ENCODE peak calls at places on chromosomes 13 and 19, in four cellular contexts. B is osteoblast, U is ascending aorta, R is right lobe of liver. E is an unnamed sample. For H3K4me1 and H3K27me3, the result is how much of the 10 kb centered on the place peaks cover.

GRCh38 chr13:97141564-97142005 is 80.5 kb upstream of the MBNL2 start:
- DNase-seq in R (no peak), B (no peak), U (no peak), E (no peak)

GRCh38 chr13:59299584-59299983 is 864.1 kb downstream of the DIAPH3 start:
- DNase-seq in B (no peak), U (no peak), R (no peak), E (no peak)

GRCh38 chr13:49287995-49288394 is 40.3 kb downstream of the CDADC1 start:
- DNase-seq in B (no peak), U (no peak), R (no peak), E (no peak)

GRCh38 chr13:66219493-66219892 is 1010.6 kb downstream of the PCDH9 start:
- DNase-seq in B (no peak), R (no peak), U (no peak), E (no peak)

GRCh38 chr19:51761696-51762095 is 716 bp downstream of the FPR2 start:
- DNase-seq in R (peak), B (no peak), U (no peak), E (no peak)

GRCh38 chr13:34469212-34469983 is 472.7 kb upstream of the NBEA start:
- DNase-seq in R (no peak), B (no peak), U (no peak), E (no peak)

GRCh38 chr13:94256671-94257070 is 222.8 kb downstream of the DCT start:
- DNase-seq in U (no peak), B (no peak), R (no peak), E (no peak)

GRCh38 chr19:44648536-44649370 is 5.0 kb downstream of the PVR start:
- DNase-seq in R (peak), U (no peak), B (peak), E (no peak)

GRCh38 chr19:30227661-30228112 is 144.5 kb upstream of the ZNF536 start:
- DNase-seq in U (no peak), R (peak), B (peak), E (no peak)

GRCh38 chr19:8391274-8392016 is 1.3 kb downstream of the RAB11B start:
- DNase-seq in B (peak), R (no peak), U (no peak), E (no peak)

GRCh38 chr19:12720851-12721655 is 2.7 kb downstream of the TNPO2 start:
- DNase-seq in U (no peak), R (no peak), B (peak), E (no peak)

GRCh38 chr13:59363950-59364349 is 799.8 kb downstream of the DIAPH3 start:
- DNase-seq in B (peak), U (no peak), R (no peak), E (no peak)

GRCh38 chr19:12656899-12657571 is 9.5 kb downstream of the MAN2B1 start:
- DNase-seq in U (no peak), B (peak), R (no peak), E (no peak)

GRCh38 chr13:33213797-33214196 is 71.8 kb downstream of the STARD13 start:
- DNase-seq in U (no peak), B (no peak), R (no peak), E (no peak)

GRCh38 chr13:98173431-98173921 is 3.6 kb downstream of the RNF113B start:
- DNase-seq in U (no peak), B (peak), R (peak), E (peak)

GRCh38 chr19:39212377-39212742 is 8.3 kb upstream of the SYCN start:
- DNase-seq in B (peak), U (no peak), R (peak), E (no peak)

GRCh38 chr13:28027607-28028364 is 39.3 kb upstream of the URAD start:
- DNase-seq in U (no peak), B (no peak), R (no peak), E (no peak)

GRCh38 chr13:81686877-81687276 is 1346.0 kb upstream of the SPRY2 start:
- DNase-seq in R (no peak), U (no peak), B (no peak), E (no peak)

GRCh38 chr13:19888799-19889198 is 25.4 kb upstream of the ZMYM5 start:
- DNase-seq in R (no peak), B (peak), U (no peak), E (no peak)

GRCh38 chr13:73778242-73778864 is 355.9 kb downstream of the KLF12 start:
- DNase-seq in B (no peak), R (no peak), U (no peak), E (no peak)

GRCh38 chr13:31908696-31909386 is 122.7 kb upstream of the FRY start:
- DNase-seq in U (no peak), B (no peak), R (no peak), E (no peak)

GRCh38 chr19:45234089-45234869 is 10.9 kb downstream of the EXOC3L2 start:
- DNase-seq in R (no peak), U (no peak), B (peak), E (no peak)

GRCh38 chr13:99342723-99343315 is 35.6 kb upstream of the GPR183 start:
- DNase-seq in R (no peak), U (no peak), B (no peak), E (no peak)

GRCh38 chr19:42197375-42197817 is 20.1 kb downstream of the DEDD2 start:
- DNase-seq in B (peak), R (no peak), U (no peak), E (no peak)
- H3K4me1 ChIP-seq in B (under half), R (under half), U (under half), E (under half)

DNA sequence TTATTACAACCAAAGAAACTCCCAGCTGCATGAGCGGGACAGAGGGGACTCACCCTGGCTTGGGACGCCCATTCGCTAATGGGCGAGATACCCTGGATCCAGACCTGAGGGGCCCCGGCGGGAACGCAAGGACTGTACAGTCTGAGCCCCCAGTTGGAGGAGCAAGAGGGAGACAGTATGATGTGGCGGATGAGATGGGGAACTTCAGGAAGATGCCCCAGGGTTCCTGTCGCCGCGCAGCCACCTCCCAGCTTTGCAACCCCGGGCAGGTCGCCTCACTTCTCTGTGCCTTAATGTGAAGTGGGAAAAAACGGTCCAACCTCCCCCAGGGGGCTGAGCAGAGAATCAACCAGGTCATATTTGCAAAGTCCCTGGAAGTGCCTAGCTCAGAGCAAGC is 2.5 kb downstream of the NPAS1 start:
- DNase-seq in R (no peak), U (no peak), B (peak), E (no peak)
- H3K27me3 ChIP-seq in R (under half), U (under half), B (under half), E (under half)

DNA sequence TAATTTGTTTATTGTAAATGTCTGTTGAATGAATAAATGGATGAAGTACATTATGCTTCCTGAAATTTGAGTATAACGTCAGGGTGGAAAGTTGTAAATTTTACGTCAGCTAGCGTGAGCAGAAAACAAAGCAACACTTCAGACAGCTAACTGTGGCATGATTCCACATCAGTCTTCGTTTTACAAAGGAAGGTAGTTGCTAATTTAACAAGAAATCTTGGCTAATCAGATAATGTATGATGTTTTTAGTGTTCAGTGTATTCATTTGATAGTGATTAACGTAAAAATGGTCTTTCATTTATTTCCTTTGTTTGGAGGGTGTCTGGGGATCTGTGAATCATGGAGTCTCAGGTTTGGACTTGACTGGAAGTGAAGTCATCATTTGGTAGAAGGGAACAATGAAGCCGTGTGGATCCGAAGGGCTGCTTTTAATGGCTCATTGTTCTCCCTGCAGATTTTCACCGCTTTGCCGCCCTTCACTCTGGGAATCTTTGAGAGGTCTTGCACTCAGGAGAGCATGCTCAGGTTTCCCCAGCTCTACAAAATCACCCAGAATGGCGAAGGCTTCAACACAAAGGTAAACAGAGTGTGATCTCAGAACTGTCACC is 215.0 kb downstream of the SHISA2 start:
- DNase-seq in B (no peak), U (no peak), R (no peak), E (no peak)
- H3K4me1 ChIP-seq in B (under half), U (under half), R (under half), E (under half)

DNA sequence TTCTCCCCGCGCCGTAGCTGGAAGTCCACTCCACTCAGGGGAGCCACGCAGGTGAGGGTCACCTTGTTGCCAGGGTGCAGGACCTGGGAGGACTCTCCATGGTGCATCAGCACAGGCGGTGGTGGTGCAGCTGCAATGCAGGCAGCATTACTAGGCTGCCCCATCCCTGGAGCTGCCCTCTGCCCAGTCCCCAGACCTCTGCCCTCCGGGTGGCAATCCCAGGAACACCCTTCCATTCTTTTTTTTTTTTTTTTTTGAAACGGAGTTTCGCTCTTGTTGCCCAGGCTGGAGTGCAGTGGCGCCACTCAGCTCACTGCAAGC is 1.8 kb downstream of the A1BG start:
- DNase-seq in U (no peak), B (peak), R (peak), E (no peak)
- H3K27me3 ChIP-seq in U (under half), B (under half), R (under half), E (under half)

GRCh38 chr19:55484571-55485438 is at the start of gene NAT14:
- DNase-seq in B (peak), R (no peak), U (no peak), E (no peak)
- H3K4me1 ChIP-seq in B (under half), R (under half), U (under half), E (under half)

GRCh38 chr13:112368883-112369282 is 7.3 kb upstream of the SPACA7 start:
- DNase-seq in U (no peak), R (no peak), B (no peak), E (no peak)

GRCh38 chr13:112376050-112376681 is at the start of gene SPACA7:
- DNase-seq in U (no peak), B (no peak), R (no peak), E (no peak)

GRCh38 chr13:112370311-112370710 is 5.8 kb upstream of the SPACA7 start:
- DNase-seq in R (no peak), U (no peak), B (no peak), E (no peak)

DNA sequence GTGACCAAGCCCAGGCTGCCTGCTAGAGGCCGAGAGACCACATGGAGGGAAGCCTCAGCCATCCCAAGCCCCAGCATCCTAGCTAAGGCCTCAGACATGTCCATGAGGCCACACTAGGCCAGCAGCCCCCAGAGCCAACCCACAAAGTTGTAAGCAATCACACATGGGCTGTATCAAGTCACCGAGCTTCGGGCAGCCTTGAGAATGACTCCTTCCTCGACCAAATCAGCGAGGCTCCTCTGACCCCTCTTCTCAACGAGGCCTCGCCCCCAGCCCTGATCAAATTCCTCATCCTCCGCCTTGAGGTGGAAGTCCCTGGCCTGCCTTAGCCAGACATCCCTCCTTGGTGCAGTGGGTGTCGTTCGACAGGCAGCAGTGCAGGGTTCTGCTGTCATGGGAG is 1.9 kb upstream of the SPACA7 start:
- DNase-seq in R (no peak), U (no peak), B (no peak), E (no peak)
- H3K27me3 ChIP-seq in R (under half), U (under half), B (under half), E (under half)

GRCh38 chr19:17078038-17078919 is 2.7 kb downstream of the MYO9B start:
- DNase-seq in R (peak), B (peak), U (no peak), E (no peak)
- H3K4me1 ChIP-seq in R (under half), B (half or more), U (under half), E (under half)